ENCODE peak calls at places on chromosome 9, in five cellular contexts. R, H, B, D and X are unnamed samples.

GRCh38 chr9:85319946-85320345 is 421.8 kb downstream of the AGTPBP1 start:
- DNase-seq in H (no peak), B (no peak), D (no peak), R (no peak), X (peak)

GRCh38 chr9:111744363-111744762 is 50.4 kb downstream of the SHOC1 start:
- DNase-seq in B (no peak), R (no peak), H (no peak), D (no peak), X (peak)

GRCh38 chr9:129069128-129069824 is 11.6 kb upstream of the DOLPP1 start:
- DNase-seq in D (no peak), B (peak), H (peak), R (peak), X (peak)

GRCh38 chr9:127971357-127972315 is 9.2 kb downstream of the EEIG1 start:
- DNase-seq in R (peak), B (no peak), H (no peak), D (no peak), X (no peak)

GRCh38 chr9:128702949-128703615 is 779 bp downstream of the PKN3 start:
- DNase-seq in H (peak), B (no peak), D (no peak), R (peak), X (peak)

GRCh38 chr9:16718296-16718695 is 152.2 kb downstream of the BNC2 start:
- DNase-seq in D (no peak), B (no peak), R (no peak), H (no peak), X (no peak)

GRCh38 chr9:133054966-133055365 is 6.8 kb upstream of the CEL start:
- DNase-seq in D (peak), B (no peak), H (peak), R (no peak), X (no peak)

GRCh38 chr9:34566191-34566849 is 23.2 kb downstream of the CNTFR start:
- DNase-seq in H (peak), R (no peak), D (no peak), B (no peak), X (peak)

GRCh38 chr9:31119882-31120481 is 1264.5 kb upstream of the ACO1 start:
- DNase-seq in D (no peak), R (peak), B (peak), H (no peak), X (peak)

GRCh38 chr9:97721396-97721795 is 24.3 kb upstream of the XPA start:
- DNase-seq in R (no peak), B (no peak), H (no peak), D (no peak), X (no peak)

GRCh38 chr9:125997510-125997823 is 250.3 kb downstream of the PBX3 start:
- DNase-seq in H (no peak), R (no peak), D (no peak), B (no peak), X (no peak)

GRCh38 chr9:134738869-134739659 is 97.5 kb downstream of the COL5A1 start:
- DNase-seq in R (peak), D (peak), B (peak), H (peak), X (peak)

GRCh38 chr9:108688051-108688450 is 167.7 kb downstream of the ACTL7B start:
- DNase-seq in D (no peak), R (no peak), B (no peak), H (no peak), X (no peak)

GRCh38 chr9:114824130-114824529 is 18.3 kb upstream of the TNFSF15 start:
- DNase-seq in R (no peak), D (peak), H (no peak), B (peak), X (no peak)

GRCh38 chr9:110069326-110070248 is 138.4 kb downstream of the C9orf152 start:
- DNase-seq in D (peak), R (no peak), B (peak), H (no peak), X (no peak)

GRCh38 chr9:88916875-88917274 is 74.4 kb upstream of the S1PR3 start:
- DNase-seq in B (no peak), H (no peak), R (no peak), D (no peak), X (no peak)

GRCh38 chr9:1979815-1980367 is 35.3 kb upstream of the SMARCA2 start:
- DNase-seq in B (peak), R (no peak), H (peak), D (peak), X (peak)

GRCh38 chr9:4864234-4864661 is 71.5 kb downstream of the RCL1 start:
- DNase-seq in D (no peak), R (no peak), H (no peak), B (no peak), X (no peak)

GRCh38 chr9:127847155-127847463 is 7.3 kb downstream of the ENG start:
- DNase-seq in B (no peak), D (no peak), H (peak), R (no peak), X (peak)

GRCh38 chr9:127451681-127452480 is 571 bp downstream of the LRSAM1 start:
- DNase-seq in R (peak), D (no peak), B (peak), H (peak), X (peak)

GRCh38 chr9:21336467-21336866 is 1.3 kb upstream of the KLHL9 start:
- DNase-seq in B (no peak), D (no peak), H (no peak), R (no peak), X (no peak)

GRCh38 chr9:8208465-8208864 is 408.9 kb upstream of the DMAC1 start:
- DNase-seq in H (no peak), R (no peak), B (no peak), D (no peak), X (no peak)

GRCh38 chr9:121463026-121463827 is 36.4 kb downstream of the GGTA1 start:
- DNase-seq in H (peak), D (no peak), R (peak), B (peak), X (peak)

GRCh38 chr9:89234636-89235035 is 56.0 kb upstream of the SHC3 start:
- DNase-seq in H (no peak), R (peak), D (no peak), B (peak), X (peak)

GRCh38 chr9:73742412-73742811 is 590.7 kb downstream of the ANXA1 start:
- DNase-seq in R (no peak), D (no peak), H (no peak), B (no peak), X (no peak)